ENCODE peak calls at places on chromosomes 16 and 17, in five cellular contexts. One of them, this sample, is unnamed.

GRCh38 chr17:1648582-1649115 is 1.0 kb downstream of the RILP start:
- DNase-seq in prostate gland: peak
- DNase-seq in NCI-H1092: peak
- DNase-seq in retinal pigment epithelial cell: peak
- DNase-seq in HTR-8/SVneo: peak
- DNase-seq in this sample: no peak

GRCh38 chr16:12500771-12501170 is 302.9 kb downstream of the CPPED1 start:
- DNase-seq in prostate gland: no peak
- DNase-seq in NCI-H1092: no peak
- DNase-seq in retinal pigment epithelial cell: no peak
- DNase-seq in HTR-8/SVneo: no peak
- DNase-seq in this sample: peak

GRCh38 chr17:66950886-66951604 is 13.5 kb upstream of the CACNG4 start:
- DNase-seq in prostate gland: no peak
- DNase-seq in NCI-H1092: no peak
- DNase-seq in retinal pigment epithelial cell: peak
- DNase-seq in HTR-8/SVneo: no peak
- DNase-seq in this sample: no peak

GRCh38 chr16:74607967-74608356 is 1.0 kb upstream of the GLG1 start:
- DNase-seq in prostate gland: no peak
- DNase-seq in NCI-H1092: no peak
- DNase-seq in retinal pigment epithelial cell: no peak
- DNase-seq in HTR-8/SVneo: peak
- DNase-seq in this sample: no peak

GRCh38 chr17:58531661-58532554 is 17.5 kb upstream of the MTMR4 start:
- DNase-seq in prostate gland: peak
- DNase-seq in NCI-H1092: peak
- DNase-seq in retinal pigment epithelial cell: no peak
- DNase-seq in HTR-8/SVneo: peak
- DNase-seq in this sample: peak

GRCh38 chr17:35046740-35047283 is 16.7 kb downstream of the RFFL start:
- DNase-seq in prostate gland: no peak
- DNase-seq in NCI-H1092: no peak
- DNase-seq in retinal pigment epithelial cell: peak
- DNase-seq in HTR-8/SVneo: peak
- DNase-seq in this sample: no peak

GRCh38 chr17:63984651-63985386 is 12.1 kb upstream of the SCN4A start:
- DNase-seq in prostate gland: no peak
- DNase-seq in NCI-H1092: no peak
- DNase-seq in retinal pigment epithelial cell: no peak
- DNase-seq in HTR-8/SVneo: peak
- DNase-seq in this sample: no peak

GRCh38 chr16:4070936-4071335 is 45.3 kb downstream of the ADCY9 start:
- DNase-seq in prostate gland: no peak
- DNase-seq in NCI-H1092: no peak
- DNase-seq in retinal pigment epithelial cell: no peak
- DNase-seq in HTR-8/SVneo: no peak
- DNase-seq in this sample: no peak

GRCh38 chr17:1027044-1027443 is 30.1 kb downstream of the TIMM22 start:
- DNase-seq in prostate gland: no peak
- DNase-seq in NCI-H1092: no peak
- DNase-seq in retinal pigment epithelial cell: no peak
- DNase-seq in HTR-8/SVneo: no peak
- DNase-seq in this sample: no peak

GRCh38 chr17:30309591-30309990 is 17.8 kb upstream of the BLMH start:
- DNase-seq in prostate gland: no peak
- DNase-seq in NCI-H1092: no peak
- DNase-seq in retinal pigment epithelial cell: no peak
- DNase-seq in HTR-8/SVneo: no peak
- DNase-seq in this sample: no peak

GRCh38 chr17:49496183-49496865 is 1.2 kb downstream of the NGFR start:
- DNase-seq in prostate gland: peak
- DNase-seq in NCI-H1092: peak
- DNase-seq in retinal pigment epithelial cell: no peak
- DNase-seq in HTR-8/SVneo: peak
- DNase-seq in this sample: no peak

This sample was measured in NCI-H748 treated with DMSO at 0.1 percent for 48 hours.